ENCODE peak calls at places on chromosomes 13 and 19, in seven cellular contexts. T is body of pancreas; D is effector memory CD4-positive, alpha-beta T cell; Y is CD4-positive, CD25-positive, alpha-beta regulatory T cell; V is cardiac muscle cell; G is HCT116; Q is heart right ventricle. M is an unnamed sample.

GRCh38 chr13:80040219-80040976 is 300.5 kb downstream of the SPRY2 start:
- DNase-seq in Q (no peak), G (peak; percentile 68), V (peak; percentile 91), T (no peak), D (no peak), Y (no peak), M (no peak)

GRCh38 chr19:7766535-7766934 is 3.5 kb downstream of the CLEC4M start:
- DNase-seq in Y (no peak), D (no peak), T (no peak), G (no peak), Q (no peak), V (no peak), M (no peak)

GRCh38 chr13:112441226-112441625 is 65.1 kb downstream of the SPACA7 start:
- DNase-seq in Q (no peak), D (no peak), G (no peak), T (no peak), Y (no peak), V (no peak), M (no peak)

GRCh38 chr13:66644855-66645460 is 585.2 kb downstream of the PCDH9 start:
- DNase-seq in Y (no peak), G (no peak), D (no peak), T (no peak), V (no peak), Q (no peak), M (no peak)

GRCh38 chr19:8423821-8424223 is 10.7 kb downstream of the MARCHF2 start:
- DNase-seq in Q (peak; percentile 96), T (peak; percentile 64), D (no peak), V (peak; percentile 99), Y (no peak), G (peak; percentile 85), M (peak; percentile 94)

GRCh38 chr19:34963531-34964406 is at the start of gene ZNF792:
- DNase-seq in V (peak; percentile 68), G (peak; percentile 16), Y (peak; percentile 54), Q (peak; percentile 64), T (peak; percentile 64), D (peak; percentile 7), M (no peak)

GRCh38 chr13:33490461-33491327 is 205.1 kb upstream of the STARD13 start:
- DNase-seq in G (no peak), Y (no peak), D (no peak), Q (peak; percentile 19), T (no peak), V (peak; percentile 78), M (no peak)

GRCh38 chr13:103299079-103299478 is 232.9 kb upstream of the SLC10A2 start:
- DNase-seq in Y (no peak), V (no peak), T (no peak), D (no peak), Q (no peak), G (no peak), M (no peak)

GRCh38 chr19:1046836-1047695 is 7.2 kb downstream of the ABCA7 start:
- DNase-seq in V (no peak), D (no peak), T (no peak), Y (no peak), G (no peak), Q (no peak), M (no peak)

GRCh38 chr19:54937926-54938325 is 9.4 kb downstream of the NLRP7 start:
- DNase-seq in G (no peak), T (no peak), V (no peak), Y (peak; percentile 5), D (no peak), Q (no peak), M (no peak)

GRCh38 chr13:31468114-31468902 is 268.5 kb downstream of the B3GLCT start:
- DNase-seq in V (no peak), D (no peak), T (no peak), Q (no peak), G (no peak), Y (no peak), M (no peak)

GRCh38 chr13:42740753-42741152 is 40.6 kb upstream of the FAM216B start:
- DNase-seq in Q (peak; percentile 23), D (no peak), V (peak; percentile 57), Y (no peak), T (peak; percentile 52), G (peak; percentile 7), M (no peak)

GRCh38 chr13:45812599-45813372 is 38.8 kb downstream of the SIAH3 start:
- DNase-seq in V (no peak), T (no peak), Y (no peak), Q (no peak), D (no peak), G (no peak), M (no peak)

GRCh38 chr13:97212540-97213146 is 9.5 kb upstream of the MBNL2 start:
- DNase-seq in Y (no peak), Q (no peak), V (peak; percentile 62), D (no peak), G (no peak), T (peak; percentile 37), M (no peak)

GRCh38 chr19:34217952-34218817 is 36.2 kb upstream of the GARRE1 start:
- DNase-seq in Y (peak; percentile 65), V (peak; percentile 91), D (peak; percentile 52), G (no peak), T (no peak), Q (no peak), M (no peak)

GRCh38 chr13:97109841-97110492 is 112.2 kb upstream of the MBNL2 start:
- DNase-seq in G (peak; percentile 64), D (peak; percentile 69), Y (peak; percentile 72), Q (peak; percentile 91), T (peak; percentile 92), V (peak; percentile 95), M (peak; percentile 57)

GRCh38 chr19:29054886-29055675 is 157.9 kb downstream of the UQCRFS1 start:
- DNase-seq in G (no peak), Q (no peak), T (no peak), D (no peak), V (no peak), Y (no peak), M (no peak)

GRCh38 chr19:50357178-50358100 is 8.0 kb downstream of the NAPSA start:
- DNase-seq in G (no peak), Q (peak; percentile 75), D (peak; percentile 67), Y (peak; percentile 93), T (peak; percentile 81), V (peak; percentile 69), M (peak; percentile 24)

GRCh38 chr19:17889609-17890214 is 18.0 kb downstream of the SLC5A5 start:
- DNase-seq in D (no peak), G (no peak), Y (no peak), T (peak; percentile 27), V (peak; percentile 66), Q (peak; percentile 13), M (no peak)

GRCh38 chr19:11164879-11165406 is 9.4 kb upstream of the SPC24 start:
- DNase-seq in Y (no peak), G (no peak), D (no peak), V (peak; percentile 97), Q (peak; percentile 87), T (no peak), M (no peak)
- H3K27ac ChIP-seq in Y (no peak overlapping the region), G (no peak overlapping the region), D (no peak overlapping the region), V (peak overlapping the region; percentile 90), Q (peak overlapping the region; percentile 84), T (peak overlapping the region; percentile 38), M (peak overlapping the region; percentile 90)

GRCh38 chr19:47716270-47716937 is 3.2 kb downstream of the EHD2 start:
- DNase-seq in Q (no peak), G (no peak), D (no peak), V (no peak), Y (no peak), T (no peak), M (no peak)

GRCh38 chr19:47723573-47723923 is 10.3 kb downstream of the EHD2 start:
- DNase-seq in Y (no peak), D (no peak), V (peak; percentile 92), G (no peak), T (peak; percentile 71), Q (no peak), M (no peak)

GRCh38 chr19:47720669-47721068 is 7.4 kb downstream of the EHD2 start:
- DNase-seq in T (no peak), Y (no peak), Q (no peak), D (no peak), V (no peak), G (no peak), M (no peak)

GRCh38 chr19:47714339-47714738 is 1.1 kb downstream of the EHD2 start:
- DNase-seq in Y (no peak), Q (no peak), D (no peak), T (no peak), V (no peak), G (no peak), M (no peak)

DNA sequence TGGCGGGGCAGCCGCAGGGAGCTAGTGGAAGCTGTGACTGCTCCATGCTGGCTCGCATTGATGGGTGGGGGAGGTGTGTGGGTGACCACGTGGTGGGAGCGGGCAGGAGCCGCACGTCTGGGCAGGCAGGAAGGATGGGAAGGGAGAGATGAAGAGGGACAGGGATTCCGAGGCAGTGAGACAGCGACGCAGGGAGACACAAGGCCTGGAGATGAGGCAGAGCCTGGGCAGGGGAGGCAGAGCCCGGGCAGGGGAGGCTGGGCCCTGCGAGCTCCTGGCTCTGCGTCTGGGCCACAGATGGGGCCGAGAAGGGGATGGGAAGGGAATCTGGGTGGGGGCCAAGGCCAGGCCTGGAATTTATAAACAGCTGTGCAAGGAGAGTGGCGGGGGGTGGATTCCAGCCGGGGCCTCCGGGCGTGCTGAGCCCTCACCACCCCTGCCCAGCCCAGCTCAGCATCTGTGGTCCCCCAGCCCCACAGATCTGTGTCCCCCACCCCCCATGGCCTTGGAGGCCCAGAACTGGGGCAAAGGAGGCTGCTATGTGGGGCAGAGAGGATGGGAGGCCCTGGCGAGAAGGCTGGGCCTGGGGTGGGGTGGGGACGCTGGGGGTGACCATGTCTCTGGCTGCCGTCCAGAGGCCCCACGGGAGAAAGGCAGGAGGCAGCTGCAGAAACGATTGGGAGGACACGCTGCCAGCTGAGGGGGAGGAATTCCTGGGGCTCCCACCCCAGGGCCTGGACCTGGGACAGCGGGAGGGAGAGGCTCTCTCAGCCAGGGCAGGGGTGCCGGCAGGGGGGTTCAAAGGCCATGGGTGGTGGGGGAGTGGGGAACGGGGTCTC is 6.0 kb downstream of the EHD2 start:
- DNase-seq in Q (peak; percentile 92), D (no peak), V (peak; percentile 98), G (no peak), T (peak; percentile 65), Y (no peak), M (peak; percentile 36)
- H3K4me3 ChIP-seq in Q (peak overlapping the region; percentile 34), D (no peak overlapping the region), V (no peak overlapping the region), G (no peak overlapping the region), T (no peak overlapping the region), Y (no peak overlapping the region), M (peak overlapping the region; percentile 64)

GRCh38 chr13:25468330-25469178 is 96.8 kb downstream of the ATP8A2 start:
- DNase-seq in Y (peak; percentile 15), D (no peak), T (no peak), G (no peak), V (peak; percentile 21), Q (no peak), M (no peak)
- H3K4me1 ChIP-seq in Y (no peaks in the 10 kb centered on the region), D (no peaks in the 10 kb centered on the region), T (peaks cover 3% of the 10 kb centered on the region), G (no peaks in the 10 kb centered on the region), V (no peaks in the 10 kb centered on the region), Q (no peaks in the 10 kb centered on the region), M (no peaks in the 10 kb centered on the region)

DNA sequence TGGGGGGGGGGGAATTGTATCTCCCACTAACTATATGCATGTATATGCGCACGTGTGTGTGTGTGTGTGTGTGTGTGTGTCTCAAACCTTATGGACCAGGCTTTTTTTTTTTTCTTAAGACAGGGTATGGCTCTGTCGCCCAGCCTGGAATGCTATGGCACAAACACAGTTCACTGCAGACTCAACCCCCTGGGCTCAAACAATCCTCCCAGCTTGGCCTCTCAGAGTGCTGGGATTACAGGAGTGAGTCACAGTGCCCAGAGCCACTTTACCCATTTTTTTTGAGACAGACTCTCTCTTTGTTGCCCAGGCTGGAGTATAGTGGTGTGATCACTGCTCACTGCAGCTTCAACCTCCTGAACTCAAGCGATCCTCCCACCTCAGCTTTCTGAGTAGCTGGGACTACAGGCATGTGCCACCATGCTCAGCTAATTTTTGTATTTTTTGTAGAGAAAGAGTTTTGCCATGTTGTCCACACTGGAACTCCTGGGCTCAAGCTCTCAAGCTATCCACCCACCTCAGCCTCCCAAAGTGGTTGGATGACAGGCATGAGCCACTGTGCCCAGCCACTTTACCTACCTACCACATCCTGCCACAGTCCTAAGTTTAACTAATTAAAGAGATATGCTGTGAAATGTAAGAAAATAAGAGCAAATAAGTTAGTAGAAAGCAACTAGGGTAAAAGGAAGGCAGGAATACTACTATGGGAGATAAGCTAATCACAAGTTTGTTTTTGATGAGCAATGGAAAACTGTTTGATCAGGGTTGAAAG is 2.4 kb downstream of the ZMYM5 start:
- DNase-seq in Q (no peak), G (peak; percentile 80), V (peak; percentile 65), D (no peak), T (no peak), Y (peak; percentile 55), M (no peak)
- H3K27ac ChIP-seq in Q (peak overlapping the region; percentile 99), G (peak overlapping the region; percentile 98), V (no peak overlapping the region), D (no peak overlapping the region), T (peak overlapping the region; percentile 28), Y (peak overlapping the region; percentile 93), M (peak overlapping the region; percentile 7)

M was measured in thoracic aorta.